ENCODE peak calls at places on chromosomes 16 and 17, in four cellular contexts. One of them, this sample, is unnamed.

GRCh38 chr17:63511331-63511730 is 11.8 kb upstream of the KCNH6 start:
- DNase-seq in suprapubic skin: no peak
- DNase-seq in transverse colon: no peak
- DNase-seq in sigmoid colon: no peak
- DNase-seq in this sample: no peak

GRCh38 chr17:82963104-82963950 is 116.1 kb upstream of the METRNL start:
- DNase-seq in suprapubic skin: peak; percentile 93
- DNase-seq in transverse colon: peak; percentile 76
- DNase-seq in sigmoid colon: peak; percentile 93
- DNase-seq in this sample: peak; percentile 94

GRCh38 chr16:3587547-3588110 is 10.4 kb upstream of the NLRC3 start:
- DNase-seq in suprapubic skin: no peak
- DNase-seq in transverse colon: no peak
- DNase-seq in sigmoid colon: no peak
- DNase-seq in this sample: no peak

GRCh38 chr17:28949185-28950016 is 1.9 kb downstream of the PHF12 start:
- DNase-seq in suprapubic skin: peak; percentile 90
- DNase-seq in transverse colon: peak; percentile 67
- DNase-seq in sigmoid colon: peak; percentile 85
- DNase-seq in this sample: no peak

GRCh38 chr17:66676421-66676820 is 158.5 kb upstream of the CACNG5 start:
- DNase-seq in suprapubic skin: no peak
- DNase-seq in transverse colon: peak; percentile 89
- DNase-seq in sigmoid colon: no peak
- DNase-seq in this sample: no peak

GRCh38 chr17:68195667-68196393 is 52.0 kb upstream of the AMZ2 start:
- DNase-seq in suprapubic skin: no peak
- DNase-seq in transverse colon: no peak
- DNase-seq in sigmoid colon: no peak
- DNase-seq in this sample: no peak

GRCh38 chr17:81906476-81907218 is 4.6 kb downstream of the PCYT2 start:
- DNase-seq in suprapubic skin: no peak
- DNase-seq in transverse colon: no peak
- DNase-seq in sigmoid colon: no peak
- DNase-seq in this sample: no peak

GRCh38 chr16:38941-39892 is 14.2 kb downstream of the POLR3K start:
- DNase-seq in suprapubic skin: no peak
- DNase-seq in transverse colon: peak; percentile 77
- DNase-seq in sigmoid colon: no peak
- DNase-seq in this sample: no peak

GRCh38 chr16:9843424-9844013 is 338.7 kb downstream of the GRIN2A start:
- DNase-seq in suprapubic skin: no peak
- DNase-seq in transverse colon: no peak
- DNase-seq in sigmoid colon: no peak
- DNase-seq in this sample: peak; percentile 50

GRCh38 chr17:17573912-17574311 is 17.6 kb downstream of the PEMT start:
- DNase-seq in suprapubic skin: no peak
- DNase-seq in transverse colon: no peak
- DNase-seq in sigmoid colon: no peak
- DNase-seq in this sample: no peak

GRCh38 chr17:17575360-17576251 is 15.9 kb downstream of the PEMT start:
- DNase-seq in suprapubic skin: no peak
- DNase-seq in transverse colon: no peak
- DNase-seq in sigmoid colon: peak; percentile 60
- DNase-seq in this sample: no peak

GRCh38 chr17:17576772-17577234 is 14.7 kb downstream of the PEMT start:
- DNase-seq in suprapubic skin: no peak
- DNase-seq in transverse colon: no peak
- DNase-seq in sigmoid colon: no peak
- DNase-seq in this sample: no peak

GRCh38 chr17:17579691-17580090 is 11.8 kb downstream of the PEMT start:
- DNase-seq in suprapubic skin: no peak
- DNase-seq in transverse colon: no peak
- DNase-seq in sigmoid colon: no peak
- DNase-seq in this sample: no peak

DNA sequence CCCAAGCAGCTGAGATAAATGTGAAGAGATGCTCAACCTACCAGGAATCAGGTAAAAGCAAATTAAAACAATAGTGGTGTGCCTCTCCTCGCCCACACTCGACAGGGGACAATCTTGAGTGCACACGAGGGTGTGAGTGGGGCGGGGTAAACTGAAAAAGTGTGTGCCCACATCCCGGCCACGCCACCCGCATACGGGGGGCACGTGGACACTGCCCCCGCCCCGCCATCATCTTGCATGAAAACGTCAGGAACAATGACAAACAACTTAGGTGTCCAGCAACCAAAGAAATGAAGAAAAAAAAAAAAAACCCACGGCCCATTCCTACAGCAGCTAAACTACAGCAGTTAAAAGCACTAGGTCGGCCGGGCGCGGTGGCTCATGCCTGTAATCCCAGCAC is 14.1 kb downstream of the PEMT start:
- DNase-seq in suprapubic skin: no peak
- DNase-seq in transverse colon: no peak
- DNase-seq in sigmoid colon: no peak
- DNase-seq in this sample: no peak
- H3K27ac ChIP-seq in suprapubic skin: no peak overlapping the region
- H3K27ac ChIP-seq in transverse colon: no peak overlapping the region
- H3K27ac ChIP-seq in sigmoid colon: no peak overlapping the region
- H3K27ac ChIP-seq in this sample: no peak overlapping the region

GRCh38 chr16:72990003-72990521 is 57.9 kb downstream of the ZFHX3 start:
- DNase-seq in suprapubic skin: peak; percentile 94
- DNase-seq in transverse colon: peak; percentile 68
- DNase-seq in sigmoid colon: peak; percentile 95
- DNase-seq in this sample: peak; percentile 95
- TF ChIP-seq EP300 in suprapubic skin: peak; percentile 66
- TF ChIP-seq EP300 in transverse colon: peak; percentile 55
- TF ChIP-seq EP300 in sigmoid colon: peak; percentile 82
- TF ChIP-seq EP300 in this sample: peak; percentile 69

GRCh38 chr17:75209061-75209460 is 3.6 kb downstream of the NUP85 start:
- DNase-seq in suprapubic skin: no peak
- DNase-seq in transverse colon: no peak
- DNase-seq in sigmoid colon: no peak
- DNase-seq in this sample: no peak

GRCh38 chr17:75205793-75206163 is 299 bp downstream of the NUP85 start:
- DNase-seq in suprapubic skin: no peak
- DNase-seq in transverse colon: no peak
- DNase-seq in sigmoid colon: no peak
- DNase-seq in this sample: no peak

GRCh38 chr17:75205037-75205792 is at the start of gene NUP85:
- DNase-seq in suprapubic skin: peak; percentile 98
- DNase-seq in transverse colon: peak; percentile 95
- DNase-seq in sigmoid colon: peak; percentile 97
- DNase-seq in this sample: peak; percentile 98

GRCh38 chr17:75207760-75208159 is 2.3 kb downstream of the NUP85 start:
- DNase-seq in suprapubic skin: no peak
- DNase-seq in transverse colon: no peak
- DNase-seq in sigmoid colon: no peak
- DNase-seq in this sample: no peak

GRCh38 chr17:75208161-75208560 is 2.7 kb downstream of the NUP85 start:
- DNase-seq in suprapubic skin: no peak
- DNase-seq in transverse colon: no peak
- DNase-seq in sigmoid colon: no peak
- DNase-seq in this sample: no peak
- H3K36me3 ChIP-seq in suprapubic skin: peaks cover 38% of the 10 kb centered on the region
- H3K36me3 ChIP-seq in transverse colon: no peaks in the 10 kb centered on the region
- H3K36me3 ChIP-seq in sigmoid colon: peaks cover 16% of the 10 kb centered on the region
- H3K36me3 ChIP-seq in this sample: peaks cover 29% of the 10 kb centered on the region

DNA sequence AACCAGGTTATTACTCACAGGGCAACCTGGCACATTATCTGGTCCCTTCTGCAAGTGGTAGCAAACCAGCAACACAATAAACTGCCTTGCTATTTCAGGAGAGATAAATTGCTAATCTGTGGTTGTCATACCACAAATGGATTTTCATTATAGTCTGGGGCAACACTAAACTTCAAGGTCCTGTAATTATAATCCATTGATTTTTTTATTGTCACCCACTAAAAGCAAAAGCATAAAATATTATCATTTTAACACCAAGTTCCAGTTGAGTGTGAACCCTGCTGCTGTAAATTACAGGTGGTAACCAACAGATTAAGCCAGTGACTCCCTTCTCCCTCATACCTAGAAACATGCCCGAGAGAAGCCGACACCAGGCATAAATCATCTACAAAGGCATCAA is 51.1 kb upstream of the SOX9 start:
- DNase-seq in suprapubic skin: peak; percentile 7
- DNase-seq in transverse colon: no peak
- DNase-seq in sigmoid colon: no peak
- DNase-seq in this sample: no peak
- H3K27ac ChIP-seq in suprapubic skin: no peak overlapping the region
- H3K27ac ChIP-seq in transverse colon: no peak overlapping the region
- H3K27ac ChIP-seq in sigmoid colon: no peak overlapping the region
- H3K27ac ChIP-seq in this sample: no peak overlapping the region